ENCODE peak calls at places on chromosomes 13 and 19, in five cellular contexts. O, P, R, S and F are unnamed samples.

GRCh38 chr19:37989855-37990254 is 82.8 kb downstream of the SIPA1L3 start:
- DNase-seq in O (no peak), P (no peak), R (no peak), S (no peak), F (no peak)

GRCh38 chr19:32241957-32242710 is 103.3 kb upstream of the ZNF507 start:
- DNase-seq in O (no peak), P (no peak), R (no peak), S (no peak), F (no peak)

GRCh38 chr13:77952737-77953136 is 34.1 kb upstream of the EDNRB start:
- DNase-seq in O (no peak), P (no peak), R (no peak), S (no peak), F (no peak)

GRCh38 chr19:8304841-8305621 is 3.1 kb downstream of the CD320 start:
- DNase-seq in O (no peak), P (no peak), R (no peak), S (no peak), F (no peak)

GRCh38 chr19:51259348-51260245 is 8.7 kb downstream of the SIGLECL1 start:
- DNase-seq in O (peak; percentile 17), P (peak; percentile 46), R (peak; percentile 75), S (no peak), F (peak; percentile 25)

GRCh38 chr13:99151516-99151915 is 49.1 kb upstream of the UBAC2 start:
- DNase-seq in O (no peak), P (no peak), R (no peak), S (no peak), F (no peak)

GRCh38 chr19:38781058-38781457 is 7.7 kb upstream of the LGALS7 start:
- DNase-seq in O (no peak), P (no peak), R (no peak), S (no peak), F (no peak)

GRCh38 chr13:67935655-67936054 is 705.5 kb upstream of the PCDH9 start:
- DNase-seq in O (no peak), P (no peak), R (no peak), S (no peak), F (no peak)

GRCh38 chr13:113470073-113470472 is 16.8 kb upstream of the ADPRHL1 start:
- DNase-seq in O (no peak), P (peak; percentile 22), R (no peak), S (no peak), F (no peak)

GRCh38 chr13:74444161-74444571 is 310.0 kb upstream of the KLF12 start:
- DNase-seq in O (no peak), P (no peak), R (no peak), S (no peak), F (no peak)

GRCh38 chr13:30224732-30225131 is 82.6 kb downstream of the KATNAL1 start:
- DNase-seq in O (no peak), P (no peak), R (no peak), S (no peak), F (no peak)

GRCh38 chr19:57560049-57560491 is 407 bp upstream of the ZNF550 start:
- DNase-seq in O (no peak), P (no peak), R (no peak), S (no peak), F (no peak)

GRCh38 chr13:82305588-82305987 is 1576.7 kb downstream of the SLITRK1 start:
- DNase-seq in O (no peak), P (no peak), R (no peak), S (no peak), F (no peak)

GRCh38 chr19:41799444-41800000 is 3.1 kb downstream of the CEACAM3 start:
- DNase-seq in O (no peak), P (no peak), R (peak; percentile 60), S (no peak), F (no peak)

GRCh38 chr19:6925801-6926751 is 38.7 kb downstream of the ADGRE1 start:
- DNase-seq in O (no peak), P (no peak), R (no peak), S (no peak), F (no peak)

GRCh38 chr19:44542671-44543070 is 13.2 kb upstream of the CEACAM20 start:
- DNase-seq in O (no peak), P (no peak), R (no peak), S (no peak), F (no peak)

GRCh38 chr19:17391371-17392151 is 2.4 kb downstream of the CCDC194 start:
- DNase-seq in O (no peak), P (no peak), R (no peak), S (no peak), F (peak; percentile 30)

GRCh38 chr13:43235028-43235427 is 211.6 kb downstream of the DNAJC15 start:
- DNase-seq in O (no peak), P (no peak), R (no peak), S (no peak), F (no peak)

GRCh38 chr13:76470991-76471390 is 415.2 kb downstream of the KCTD12 start:
- DNase-seq in O (no peak), P (no peak), R (no peak), S (no peak), F (no peak)

GRCh38 chr19:10091892-10092641 is 6.0 kb downstream of the SHFL start:
- DNase-seq in O (no peak), P (no peak), R (no peak), S (no peak), F (peak; percentile 44)

GRCh38 chr13:20673711-20674110 is 29.8 kb upstream of the IL17D start:
- DNase-seq in O (no peak), P (no peak), R (no peak), S (no peak), F (no peak)